ENCODE peak calls at places on chromosomes 4 and X, in six cellular contexts. One of them, this sample, is unnamed.

GRCh38 chr4:113446019-113446418 is 315.5 kb downstream of the CAMK2D start:
- DNase-seq in fibroblast of lung: peak
- DNase-seq in A549: peak
- DNase-seq in dorsolateral prefrontal cortex: no peak
- DNase-seq in stomach: no peak
- DNase-seq in tibial nerve: no peak
- DNase-seq in this sample: no peak

GRCh38 chr4:37188100-37188499 is 56.4 kb upstream of the NWD2 start:
- DNase-seq in tibial nerve: no peak
- DNase-seq in fibroblast of lung: no peak
- DNase-seq in A549: peak
- DNase-seq in stomach: no peak
- DNase-seq in dorsolateral prefrontal cortex: no peak
- DNase-seq in this sample: peak

GRCh38 chr4:6087669-6088068 is 69.4 kb upstream of the C4orf50 start:
- DNase-seq in tibial nerve: no peak
- DNase-seq in fibroblast of lung: peak
- DNase-seq in dorsolateral prefrontal cortex: peak
- DNase-seq in A549: peak
- DNase-seq in stomach: peak
- DNase-seq in this sample: peak

GRCh38 chrX:41014776-41015175 is 70.5 kb upstream of the USP9X start:
- DNase-seq in stomach: no peak
- DNase-seq in tibial nerve: no peak
- DNase-seq in dorsolateral prefrontal cortex: no peak
- DNase-seq in fibroblast of lung: peak
- DNase-seq in A549: peak
- DNase-seq in this sample: no peak

GRCh38 chr4:1705732-1706131 is 6.4 kb downstream of the SLBP start:
- DNase-seq in stomach: no peak
- DNase-seq in dorsolateral prefrontal cortex: no peak
- DNase-seq in fibroblast of lung: no peak
- DNase-seq in A549: no peak
- DNase-seq in tibial nerve: no peak
- DNase-seq in this sample: no peak

GRCh38 chrX:96909291-96909690 is 25.6 kb downstream of the RPA4 start:
- DNase-seq in tibial nerve: no peak
- DNase-seq in A549: no peak
- DNase-seq in fibroblast of lung: peak
- DNase-seq in dorsolateral prefrontal cortex: no peak
- DNase-seq in stomach: no peak
- DNase-seq in this sample: no peak

GRCh38 chr4:31204895-31205294 is 484.7 kb downstream of the PCDH7 start:
- DNase-seq in tibial nerve: no peak
- DNase-seq in stomach: no peak
- DNase-seq in fibroblast of lung: no peak
- DNase-seq in dorsolateral prefrontal cortex: no peak
- DNase-seq in A549: no peak
- DNase-seq in this sample: no peak

GRCh38 chr4:101211146-101211553 is 136.2 kb downstream of the PPP3CA start:
- DNase-seq in tibial nerve: no peak
- DNase-seq in dorsolateral prefrontal cortex: no peak
- DNase-seq in fibroblast of lung: peak
- DNase-seq in A549: peak
- DNase-seq in stomach: no peak
- DNase-seq in this sample: no peak

GRCh38 chr4:6071191-6071958 is 53.1 kb upstream of the C4orf50 start:
- DNase-seq in fibroblast of lung: no peak
- DNase-seq in stomach: no peak
- DNase-seq in tibial nerve: no peak
- DNase-seq in dorsolateral prefrontal cortex: no peak
- DNase-seq in A549: no peak
- DNase-seq in this sample: no peak

GRCh38 chrX:9662148-9662547 is 103.5 kb downstream of the GPR143 start:
- DNase-seq in fibroblast of lung: peak
- DNase-seq in stomach: no peak
- DNase-seq in dorsolateral prefrontal cortex: no peak
- DNase-seq in tibial nerve: no peak
- DNase-seq in A549: no peak
- DNase-seq in this sample: no peak

GRCh38 chr4:52618795-52619590 is 40.1 kb downstream of the USP46 start:
- DNase-seq in fibroblast of lung: no peak
- DNase-seq in tibial nerve: no peak
- DNase-seq in stomach: no peak
- DNase-seq in dorsolateral prefrontal cortex: no peak
- DNase-seq in A549: no peak
- DNase-seq in this sample: no peak

GRCh38 chrX:154056739-154057367 is 37.2 kb upstream of the IRAK1 start:
- DNase-seq in stomach: no peak
- DNase-seq in dorsolateral prefrontal cortex: no peak
- DNase-seq in A549: peak
- DNase-seq in tibial nerve: no peak
- DNase-seq in fibroblast of lung: no peak
- DNase-seq in this sample: no peak

GRCh38 chrX:120015145-120016067 is 62.1 kb downstream of the RHOXF2B start:
- DNase-seq in stomach: no peak
- DNase-seq in dorsolateral prefrontal cortex: no peak
- DNase-seq in A549: no peak
- DNase-seq in tibial nerve: no peak
- DNase-seq in fibroblast of lung: no peak
- DNase-seq in this sample: no peak

GRCh38 chr4:98796986-98797385 is 131.9 kb downstream of the EIF4E start:
- DNase-seq in A549: no peak
- DNase-seq in tibial nerve: no peak
- DNase-seq in fibroblast of lung: no peak
- DNase-seq in dorsolateral prefrontal cortex: no peak
- DNase-seq in stomach: no peak
- DNase-seq in this sample: no peak

GRCh38 chr4:153154010-153154975 is 50.0 kb upstream of the TRIM2 start:
- DNase-seq in stomach: peak
- DNase-seq in tibial nerve: no peak
- DNase-seq in fibroblast of lung: peak
- DNase-seq in A549: peak
- DNase-seq in dorsolateral prefrontal cortex: no peak
- DNase-seq in this sample: no peak

GRCh38 chrX:17413228-17413627 is 38.2 kb downstream of the NHS start:
- DNase-seq in dorsolateral prefrontal cortex: no peak
- DNase-seq in fibroblast of lung: peak
- DNase-seq in tibial nerve: no peak
- DNase-seq in A549: peak
- DNase-seq in stomach: no peak
- DNase-seq in this sample: no peak

GRCh38 chr4:5979981-5980380 is 38.2 kb downstream of the C4orf50 start:
- DNase-seq in tibial nerve: no peak
- DNase-seq in stomach: peak
- DNase-seq in A549: peak
- DNase-seq in dorsolateral prefrontal cortex: peak
- DNase-seq in fibroblast of lung: peak
- DNase-seq in this sample: no peak

GRCh38 chrX:8960809-8961413 is 73.0 kb downstream of the FAM9B start:
- DNase-seq in fibroblast of lung: peak
- DNase-seq in tibial nerve: no peak
- DNase-seq in stomach: no peak
- DNase-seq in dorsolateral prefrontal cortex: no peak
- DNase-seq in A549: no peak
- DNase-seq in this sample: no peak

GRCh38 chr4:142671516-142671915 is 174.6 kb downstream of the INPP4B start:
- DNase-seq in stomach: no peak
- DNase-seq in tibial nerve: no peak
- DNase-seq in fibroblast of lung: no peak
- DNase-seq in A549: no peak
- DNase-seq in dorsolateral prefrontal cortex: no peak
- DNase-seq in this sample: no peak

GRCh38 chrX:23901065-23901464 is 6.7 kb downstream of the APOO start:
- DNase-seq in stomach: no peak
- DNase-seq in A549: peak
- DNase-seq in tibial nerve: no peak
- DNase-seq in fibroblast of lung: peak
- DNase-seq in dorsolateral prefrontal cortex: no peak
- DNase-seq in this sample: peak

GRCh38 chrX:107656965-107657364 is 28.7 kb downstream of the PRPS1 start:
- DNase-seq in A549: no peak
- DNase-seq in dorsolateral prefrontal cortex: no peak
- DNase-seq in stomach: no peak
- DNase-seq in fibroblast of lung: no peak
- DNase-seq in tibial nerve: no peak
- DNase-seq in this sample: no peak

GRCh38 chrX:107659286-107659685 is 31.0 kb downstream of the PRPS1 start:
- DNase-seq in A549: no peak
- DNase-seq in dorsolateral prefrontal cortex: no peak
- DNase-seq in fibroblast of lung: no peak
- DNase-seq in stomach: no peak
- DNase-seq in tibial nerve: no peak
- DNase-seq in this sample: no peak

GRCh38 chrX:107658660-107659059 is 30.4 kb downstream of the PRPS1 start:
- DNase-seq in stomach: no peak
- DNase-seq in fibroblast of lung: no peak
- DNase-seq in A549: no peak
- DNase-seq in dorsolateral prefrontal cortex: no peak
- DNase-seq in tibial nerve: no peak
- DNase-seq in this sample: no peak

GRCh38 chrX:107662824-107663223 is 34.5 kb downstream of the PRPS1 start:
- DNase-seq in fibroblast of lung: no peak
- DNase-seq in dorsolateral prefrontal cortex: no peak
- DNase-seq in A549: no peak
- DNase-seq in stomach: no peak
- DNase-seq in tibial nerve: no peak
- DNase-seq in this sample: no peak

GRCh38 chrX:107659768-107660167 is 31.5 kb downstream of the PRPS1 start:
- DNase-seq in fibroblast of lung: peak
- DNase-seq in tibial nerve: no peak
- DNase-seq in dorsolateral prefrontal cortex: no peak
- DNase-seq in A549: peak
- DNase-seq in stomach: no peak
- DNase-seq in this sample: peak
- TF ChIP-seq CTCF in fibroblast of lung: peak
- TF ChIP-seq CTCF in tibial nerve: peak
- TF ChIP-seq CTCF in dorsolateral prefrontal cortex: peak
- TF ChIP-seq CTCF in A549: peak
- TF ChIP-seq CTCF in stomach: peak
- TF ChIP-seq CTCF in this sample: peak

DNA sequence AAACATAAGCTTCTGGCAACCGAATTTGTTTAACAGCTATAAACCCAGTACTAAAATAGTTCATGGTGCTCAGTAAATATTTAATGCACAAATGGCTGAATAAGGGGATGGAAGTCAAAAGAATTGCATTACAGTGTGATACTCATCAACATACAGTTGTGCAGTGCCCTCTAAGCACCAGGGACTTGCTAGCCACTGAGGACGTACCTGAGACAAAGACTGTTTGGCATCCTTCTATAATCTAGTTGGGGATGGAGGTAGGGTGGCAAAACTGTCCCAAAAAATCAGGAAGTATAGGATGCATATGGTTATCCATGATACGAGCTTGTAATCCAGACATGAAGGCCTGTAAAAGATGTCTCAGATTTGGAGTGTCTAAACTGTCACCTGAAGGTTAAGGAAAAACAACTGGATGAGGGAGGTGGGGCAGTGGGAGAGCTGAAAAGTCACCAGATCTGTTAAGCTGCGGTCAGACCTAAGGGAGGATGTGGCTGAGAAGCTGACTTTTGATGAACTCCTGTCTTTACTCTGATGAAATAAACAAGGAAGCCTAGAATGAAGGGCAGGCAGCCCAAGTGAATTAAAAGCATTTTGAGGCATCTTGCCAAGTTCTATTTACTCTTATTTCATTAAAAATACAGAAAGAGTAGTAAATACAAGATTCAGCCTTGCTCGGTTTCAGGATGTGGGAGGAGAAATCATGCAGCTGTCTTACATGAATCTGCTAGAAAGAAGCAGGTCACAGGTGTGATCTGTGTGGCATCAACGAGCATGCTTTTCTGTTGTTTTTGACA is 12.0 kb upstream of the CD38 start:
- DNase-seq in stomach: no peak
- DNase-seq in fibroblast of lung: no peak
- DNase-seq in tibial nerve: no peak
- DNase-seq in A549: no peak
- DNase-seq in dorsolateral prefrontal cortex: no peak
- DNase-seq in this sample: peak
- H3K4me3 ChIP-seq in stomach: no peak
- H3K4me3 ChIP-seq in fibroblast of lung: no peak
- H3K4me3 ChIP-seq in tibial nerve: no peak
- H3K4me3 ChIP-seq in A549: no peak
- H3K4me3 ChIP-seq in dorsolateral prefrontal cortex: no peak
- H3K4me3 ChIP-seq in this sample: no peak

GRCh38 chr4:147108409-147108808 is 162.7 kb upstream of the TTC29 start:
- DNase-seq in fibroblast of lung: peak
- DNase-seq in dorsolateral prefrontal cortex: no peak
- DNase-seq in A549: no peak
- DNase-seq in tibial nerve: no peak
- DNase-seq in stomach: no peak
- DNase-seq in this sample: no peak

GRCh38 chr4:147110473-147110872 is 164.8 kb upstream of the TTC29 start:
- DNase-seq in A549: no peak
- DNase-seq in dorsolateral prefrontal cortex: no peak
- DNase-seq in tibial nerve: no peak
- DNase-seq in stomach: no peak
- DNase-seq in fibroblast of lung: no peak
- DNase-seq in this sample: peak

GRCh38 chr4:147109800-147110199 is 164.1 kb upstream of the TTC29 start:
- DNase-seq in tibial nerve: no peak
- DNase-seq in A549: no peak
- DNase-seq in stomach: no peak
- DNase-seq in dorsolateral prefrontal cortex: no peak
- DNase-seq in fibroblast of lung: no peak
- DNase-seq in this sample: no peak

GRCh38 chr4:147110968-147111367 is 165.3 kb upstream of the TTC29 start:
- DNase-seq in A549: no peak
- DNase-seq in stomach: no peak
- DNase-seq in tibial nerve: no peak
- DNase-seq in dorsolateral prefrontal cortex: no peak
- DNase-seq in fibroblast of lung: no peak
- DNase-seq in this sample: no peak
- TF ChIP-seq CTCF in A549: peak
- TF ChIP-seq CTCF in stomach: no peak
- TF ChIP-seq CTCF in tibial nerve: no peak
- TF ChIP-seq CTCF in dorsolateral prefrontal cortex: peak
- TF ChIP-seq CTCF in fibroblast of lung: peak
- TF ChIP-seq CTCF in this sample: no peak

GRCh38 chrX:47572773-47573333 is 9.4 kb upstream of the TIMP1 start:
- DNase-seq in dorsolateral prefrontal cortex: no peak
- DNase-seq in stomach: no peak
- DNase-seq in tibial nerve: no peak
- DNase-seq in fibroblast of lung: no peak
- DNase-seq in A549: no peak
- DNase-seq in this sample: no peak

GRCh38 chrX:47573334-47574095 is 8.7 kb upstream of the TIMP1 start:
- DNase-seq in stomach: no peak
- DNase-seq in dorsolateral prefrontal cortex: no peak
- DNase-seq in tibial nerve: peak
- DNase-seq in fibroblast of lung: peak
- DNase-seq in A549: no peak
- DNase-seq in this sample: no peak

GRCh38 chrX:47574096-47574553 is 8.1 kb upstream of the TIMP1 start:
- DNase-seq in dorsolateral prefrontal cortex: no peak
- DNase-seq in tibial nerve: no peak
- DNase-seq in stomach: no peak
- DNase-seq in fibroblast of lung: no peak
- DNase-seq in A549: no peak
- DNase-seq in this sample: no peak

GRCh38 chrX:47576021-47576898 is 6.0 kb upstream of the TIMP1 start:
- DNase-seq in fibroblast of lung: no peak
- DNase-seq in stomach: no peak
- DNase-seq in tibial nerve: no peak
- DNase-seq in A549: no peak
- DNase-seq in dorsolateral prefrontal cortex: no peak
- DNase-seq in this sample: no peak

GRCh38 chrX:47574609-47575325 is 7.5 kb upstream of the TIMP1 start:
- DNase-seq in fibroblast of lung: no peak
- DNase-seq in A549: no peak
- DNase-seq in tibial nerve: no peak
- DNase-seq in dorsolateral prefrontal cortex: no peak
- DNase-seq in stomach: no peak
- DNase-seq in this sample: no peak
- H3K4me3 ChIP-seq in fibroblast of lung: no peak
- H3K4me3 ChIP-seq in A549: no peak
- H3K4me3 ChIP-seq in tibial nerve: peak
- H3K4me3 ChIP-seq in dorsolateral prefrontal cortex: no peak
- H3K4me3 ChIP-seq in stomach: peak
- H3K4me3 ChIP-seq in this sample: no peak